ENCODE peak calls at places on chromosomes 3 and 15, in seven cellular contexts. F is hepatocyte, B is trophoblast cell, V is GM23248, T is PC-9, Q is MM.1S, I is H1. G is an unnamed sample.

GRCh38 chr15:90593469-90594158 is 63.9 kb downstream of the CRTC3 start:
- DNase-seq in T (no peak), I (no peak), V (no peak), F (no peak), B (no peak), Q (no peak), G (no peak)

GRCh38 chr3:32401541-32402052 is 9.9 kb downstream of the CMTM7 start:
- DNase-seq in Q (peak; percentile 51), I (no peak), F (peak; percentile 69), B (no peak), T (peak; percentile 67), V (peak; percentile 88), G (peak; percentile 93)

GRCh38 chr3:155416500-155417118 is 123.1 kb upstream of the STRIT1 start:
- DNase-seq in Q (no peak), F (no peak), T (peak; percentile 13), I (no peak), B (peak; percentile 70), V (peak; percentile 87), G (peak; percentile 86)

GRCh38 chr15:97961067-97961954 is 808 bp downstream of the ARRDC4 start:
- DNase-seq in V (peak; percentile 56), Q (peak; percentile 27), F (peak; percentile 59), I (peak; percentile 13), T (peak; percentile 35), B (no peak), G (peak; percentile 81)

GRCh38 chr3:25783661-25784512 is 644 bp upstream of the NGLY1 start:
- DNase-seq in Q (peak; percentile 28), T (peak; percentile 65), B (peak; percentile 14), I (no peak), V (peak; percentile 63), F (peak; percentile 60), G (peak; percentile 88)

GRCh38 chr15:59313703-59314332 is 58.9 kb downstream of the MYO1E start:
- DNase-seq in T (peak; percentile 73), B (no peak), Q (no peak), F (peak; percentile 73), I (no peak), V (peak; percentile 59), G (no peak)

GRCh38 chr3:32861681-32862080 is 43.9 kb downstream of the TRIM71 start:
- DNase-seq in B (no peak), I (no peak), V (no peak), F (no peak), T (no peak), Q (no peak), G (no peak)

GRCh38 chr3:132253262-132253878 is 63.8 kb upstream of the ACP3 start:
- DNase-seq in V (peak; percentile 83), F (peak; percentile 79), T (peak; percentile 16), I (no peak), B (peak; percentile 52), Q (peak; percentile 62), G (peak; percentile 62)

GRCh38 chr15:31133890-31134289 is 32.4 kb upstream of the TRPM1 start:
- DNase-seq in V (no peak), I (no peak), F (no peak), Q (no peak), B (no peak), T (no peak), G (no peak)

GRCh38 chr3:52270252-52270754 is 8.1 kb downstream of the WDR82 start:
- DNase-seq in Q (no peak), V (peak; percentile 40), F (no peak), I (no peak), B (no peak), T (no peak), G (no peak)

GRCh38 chr15:51647128-51647562 is 24.6 kb upstream of the DMXL2 start:
- DNase-seq in F (no peak), Q (no peak), V (peak; percentile 73), B (no peak), I (no peak), T (peak; percentile 36), G (no peak)

GRCh38 chr3:127836004-127836882 is 13.9 kb upstream of the MGLL start:
- DNase-seq in V (no peak), B (no peak), I (no peak), F (no peak), T (no peak), Q (peak; percentile 70), G (no peak)

GRCh38 chr3:107188262-107188661 is 189.0 kb upstream of the CCDC54 start:
- DNase-seq in F (no peak), V (no peak), B (no peak), Q (no peak), T (no peak), I (no peak), G (no peak)

GRCh38 chr15:63497642-63498100 is 6.7 kb upstream of the USP3 start:
- DNase-seq in B (no peak), T (no peak), V (no peak), F (no peak), I (no peak), Q (no peak), G (no peak)

GRCh38 chr15:56759450-56759845 is 26.1 kb upstream of the ZNF280D start:
- DNase-seq in Q (no peak), T (peak; percentile 50), B (no peak), F (no peak), V (peak; percentile 96), I (no peak), G (no peak)

GRCh38 chr3:73143821-73144237 is 82.4 kb downstream of the EBLN2 start:
- DNase-seq in Q (no peak), T (no peak), F (no peak), I (no peak), B (no peak), V (peak; percentile 69), G (peak; percentile 42)

GRCh38 chr15:71648095-71648494 is 162.3 kb upstream of the NR2E3 start:
- DNase-seq in Q (no peak), B (no peak), F (no peak), T (no peak), I (no peak), V (no peak), G (no peak)

GRCh38 chr15:66834863-66835557 is 133.0 kb downstream of the SMAD6 start:
- DNase-seq in B (no peak), T (peak; percentile 50), V (no peak), Q (no peak), F (no peak), I (no peak), G (no peak)

GRCh38 chr15:99706557-99707303 is 26.5 kb downstream of the LYSMD4 start:
- DNase-seq in I (no peak), F (no peak), Q (no peak), V (peak; percentile 42), T (no peak), B (no peak), G (no peak)

GRCh38 chr3:184526158-184526483 is 35.5 kb upstream of the EPHB3 start:
- DNase-seq in F (no peak), B (no peak), V (no peak), I (no peak), Q (no peak), T (no peak), G (peak; percentile 58)
- H2AFZ ChIP-seq in F (peak overlapping the region; percentile 86), B (peak overlapping the region; percentile 9), V (no peak overlapping the region), I (no peak overlapping the region), Q (no peak overlapping the region), T (no peak overlapping the region), G (peak overlapping the region; percentile 72)

DNA sequence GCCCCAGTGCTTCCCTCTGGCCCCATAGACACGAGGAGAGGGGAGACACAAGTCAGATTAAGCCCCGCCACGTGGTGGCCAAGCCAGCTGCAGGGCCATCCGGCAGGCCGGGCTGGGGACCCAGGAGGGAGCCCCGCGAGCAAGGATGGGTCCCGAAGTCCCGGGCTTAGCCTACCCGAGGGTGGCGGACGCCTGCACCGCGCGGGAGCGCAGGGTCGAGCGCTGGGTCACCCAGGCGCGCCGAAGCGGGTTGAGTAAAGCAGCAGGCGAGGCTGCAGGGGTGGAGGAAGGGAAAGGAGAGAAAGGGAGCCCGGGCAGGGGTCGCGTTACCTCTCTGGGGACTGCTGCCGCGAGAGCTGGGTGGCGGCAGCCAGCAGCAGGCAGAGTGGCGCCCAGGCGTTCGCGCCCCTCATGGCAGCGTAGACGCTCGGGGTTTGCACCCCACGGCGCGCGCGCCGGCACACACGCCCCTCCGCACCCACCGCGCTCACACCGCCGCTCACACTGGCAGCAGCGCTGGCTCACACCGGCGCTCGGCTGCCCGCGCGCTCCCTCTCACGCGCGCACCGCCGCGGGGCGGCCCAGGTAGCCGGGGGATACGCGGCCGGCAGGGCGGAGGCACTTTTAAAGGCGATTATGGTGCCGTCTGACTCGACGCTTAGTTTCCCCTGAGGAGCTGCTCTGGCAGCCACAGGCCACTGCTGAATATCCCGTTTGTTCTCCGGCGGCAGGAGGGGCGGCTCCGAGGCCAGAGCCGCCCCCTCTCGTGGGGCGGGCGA is at the start of gene PCOLCE2:
- DNase-seq in F (peak; percentile 61), V (peak; percentile 71), Q (peak; percentile 23), I (no peak), T (peak; percentile 43), B (peak; percentile 25), G (peak; percentile 88)
- H3K27ac ChIP-seq in F (no peak within 1 kb of the TSS), V (no peak within 1 kb of the TSS), Q (no peak within 1 kb of the TSS), I (no peak within 1 kb of the TSS), T (no peak within 1 kb of the TSS), B (no peak within 1 kb of the TSS), G (peak within 1 kb of the TSS; percentile 42)

DNA sequence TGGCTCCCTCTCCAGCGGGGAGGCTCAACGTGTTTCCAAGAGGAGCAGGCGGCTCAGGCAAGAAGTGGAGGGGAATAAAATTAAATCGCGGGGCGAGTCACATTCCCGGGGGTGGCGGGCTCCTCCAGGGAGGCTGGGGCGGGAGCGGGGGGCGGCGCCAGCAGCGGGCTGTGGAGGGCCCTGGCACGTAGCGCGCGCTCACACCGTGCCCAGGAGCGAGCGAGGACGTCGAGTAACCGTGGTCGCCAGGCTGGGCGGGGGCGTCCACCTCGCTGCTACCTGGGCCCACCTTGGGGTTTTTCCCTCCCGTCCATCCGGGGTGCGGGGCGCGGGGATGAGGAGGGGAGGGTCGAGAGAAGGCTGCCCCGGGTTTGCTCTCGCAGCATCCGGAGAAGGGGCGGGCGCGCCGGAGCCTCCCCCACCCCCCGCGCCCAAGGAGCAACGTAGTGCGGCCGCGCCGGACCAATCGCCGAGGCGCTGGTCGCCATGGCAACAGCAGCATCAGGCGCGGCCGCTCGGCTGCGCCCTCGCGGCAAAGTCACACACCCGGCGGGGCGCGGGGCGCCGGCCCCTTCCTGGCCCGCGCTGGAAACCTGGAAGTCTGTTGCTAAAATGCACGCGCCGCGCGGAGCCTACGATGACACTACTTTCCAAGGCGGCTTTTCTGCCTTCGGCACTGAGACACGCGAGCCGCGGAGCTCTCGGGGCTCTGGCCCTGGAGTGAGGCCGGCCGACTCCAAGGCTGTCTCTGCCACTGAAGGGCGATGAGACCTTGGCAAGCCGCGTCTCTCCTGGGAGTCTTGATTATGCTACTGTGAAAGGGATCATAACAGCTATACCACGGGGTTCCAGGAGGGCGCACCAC is at the start of gene IQSEC1:
- DNase-seq in I (no peak), T (no peak), B (no peak), F (peak; percentile 73), V (peak; percentile 56), Q (peak; percentile 79), G (peak; percentile 89)
- H3K4me3 ChIP-seq in I (peak within 1 kb of the TSS; percentile 19), T (no peak within 1 kb of the TSS), B (no peak within 1 kb of the TSS), F (no peak within 1 kb of the TSS), V (no peak within 1 kb of the TSS), Q (peak within 1 kb of the TSS; percentile 60), G (no peak within 1 kb of the TSS)

GRCh38 chr3:114270019-114270418 is 23.8 kb upstream of the TIGIT start:
- DNase-seq in I (no peak), T (no peak), Q (no peak), V (no peak), B (no peak), F (no peak), G (no peak)

GRCh38 chr3:114272271-114272670 is 21.6 kb upstream of the TIGIT start:
- DNase-seq in Q (no peak), T (no peak), V (no peak), F (no peak), I (no peak), B (no peak), G (no peak)

DNA sequence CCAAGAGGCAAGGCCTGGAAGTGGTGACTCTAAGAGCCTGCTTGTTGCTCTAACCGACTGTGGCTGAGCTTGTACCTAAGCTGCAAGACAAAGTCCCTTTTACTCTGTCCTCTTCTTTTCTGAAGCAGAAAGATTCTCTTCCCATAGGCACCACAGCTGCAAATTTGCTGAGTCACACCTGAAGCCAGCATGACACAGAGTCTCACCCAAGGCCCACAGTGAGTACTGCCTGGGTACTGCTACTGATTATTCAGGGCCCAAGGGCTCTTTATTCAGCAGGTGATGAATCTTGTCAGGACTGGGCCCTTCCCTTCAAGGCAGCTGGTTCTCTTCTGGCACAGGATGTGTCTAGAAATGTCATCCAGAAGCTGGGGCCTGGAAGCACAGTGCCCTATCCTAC is 18.9 kb upstream of the TIGIT start:
- DNase-seq in Q (peak; percentile 32), B (no peak), V (peak; percentile 60), I (no peak), T (no peak), F (no peak), G (no peak)
- H2AFZ ChIP-seq in Q (no peak overlapping the region), B (no peak overlapping the region), V (peak overlapping the region; percentile 66), I (no peak overlapping the region), T (peak overlapping the region; percentile 22), F (no peak overlapping the region), G (peak overlapping the region; percentile 76)